ENCODE peak calls at places on chromosomes 6 and 20, in six cellular contexts. U is MCF 10A; I is left cardiac atrium; B is mesendoderm; S is effector memory CD4-positive, alpha-beta T cell; Y is activated gamma-delta T cell treated with Interleukin-2 at 50 U/mL for 16 hours. H is an unnamed sample.

GRCh38 chr6:111552241-111552744 is 53.4 kb downstream of the TRAF3IP2 start:
- DNase-seq in B (peak; percentile 95), S (no peak), I (peak; percentile 48), Y (no peak), U (peak; percentile 81), H (peak; percentile 50)

GRCh38 chr6:89372506-89372901 is 20.0 kb upstream of the UBE2J1 start:
- DNase-seq in I (no peak), S (no peak), B (no peak), Y (no peak), U (no peak), H (no peak)

GRCh38 chr6:12592634-12593033 is 123.9 kb upstream of the PHACTR1 start:
- DNase-seq in I (no peak), Y (no peak), B (peak; percentile 93), S (no peak), U (peak; percentile 31), H (no peak)

GRCh38 chr20:373171-373890 is 7.2 kb upstream of the TRIB3 start:
- DNase-seq in Y (no peak), S (no peak), U (peak; percentile 83), B (peak; percentile 94), I (no peak), H (no peak)

GRCh38 chr6:79538481-79538971 is 1.3 kb upstream of the LCA5 start:
- DNase-seq in U (peak; percentile 45), Y (no peak), S (no peak), I (no peak), B (peak; percentile 54), H (peak; percentile 42)

GRCh38 chr6:170000071-170000843 is 248.8 kb downstream of the ERMARD start:
- DNase-seq in S (no peak), I (no peak), U (no peak), B (no peak), Y (no peak), H (no peak)

GRCh38 chr6:155264704-155265320 is 999 bp downstream of the CLDN20 start:
- DNase-seq in Y (no peak), S (no peak), I (peak; percentile 24), B (no peak), U (peak; percentile 52), H (no peak)

GRCh38 chr6:53673138-53673801 is 7.7 kb upstream of the KLHL31 start:
- DNase-seq in I (no peak), Y (no peak), S (no peak), U (peak; percentile 86), B (peak; percentile 71), H (no peak)

GRCh38 chr6:54886932-54887584 is 40.5 kb downstream of the FAM83B start:
- DNase-seq in S (no peak), U (no peak), I (no peak), B (no peak), Y (no peak), H (no peak)

GRCh38 chr20:32858189-32858588 is 534 bp upstream of the EFCAB8 start:
- DNase-seq in Y (no peak), I (no peak), U (no peak), S (no peak), B (peak; percentile 26), H (no peak)

GRCh38 chr6:29858006-29858405 is 30.4 kb downstream of the HLA-G start:
- DNase-seq in U (no peak), Y (no peak), B (no peak), S (no peak), I (no peak), H (no peak)

GRCh38 chr20:6974819-6975218 is 207.3 kb downstream of the BMP2 start:
- DNase-seq in U (no peak), S (no peak), B (no peak), I (no peak), Y (no peak), H (no peak)

GRCh38 chr6:97068211-97068610 is 143.7 kb downstream of the KLHL32 start:
- DNase-seq in U (peak; percentile 11), I (no peak), B (no peak), Y (no peak), S (no peak), H (no peak)

GRCh38 chr20:25624500-25624939 is 706 bp upstream of the NANP start:
- DNase-seq in U (no peak), Y (no peak), I (no peak), S (no peak), B (no peak), H (no peak)

GRCh38 chr6:37657117-37657886 is 40.4 kb downstream of the MDGA1 start:
- DNase-seq in I (no peak), B (peak; percentile 68), U (peak; percentile 93), S (no peak), Y (no peak), H (peak; percentile 38)

GRCh38 chr6:26198626-26199056 is 111.4 kb downstream of the HFE start:
- DNase-seq in B (no peak), S (no peak), U (peak; percentile 49), Y (no peak), I (no peak), H (no peak)

GRCh38 chr6:53493635-53494025 is 51.3 kb downstream of the GCLC start:
- DNase-seq in S (no peak), I (no peak), Y (no peak), B (no peak), U (no peak), H (no peak)

GRCh38 chr20:52731086-52731485 is 241.1 kb upstream of the TSHZ2 start:
- DNase-seq in S (no peak), I (no peak), Y (no peak), B (peak; percentile 90), U (no peak), H (no peak)

GRCh38 chr6:8657522-8657921 is 222.2 kb upstream of the SLC35B3 start:
- DNase-seq in Y (no peak), B (no peak), I (no peak), U (no peak), S (no peak), H (no peak)

GRCh38 chr6:77458421-77458820 is 4.9 kb downstream of the HTR1B start:
- DNase-seq in S (no peak), Y (no peak), I (no peak), U (no peak), B (no peak), H (no peak)

GRCh38 chr6:164889980-164890379 is 419.4 kb downstream of the C6orf118 start:
- DNase-seq in S (no peak), B (no peak), Y (no peak), I (no peak), U (no peak), H (peak; percentile 57)

GRCh38 chr6:10746915-10747250 is 722 bp upstream of the TMEM14B start:
- DNase-seq in I (no peak), U (no peak), S (no peak), B (no peak), Y (no peak), H (no peak)

GRCh38 chr6:41222045-41222444 is 6.1 kb upstream of the TREML4 start:
- DNase-seq in I (no peak), Y (no peak), U (no peak), B (no peak), S (no peak), H (no peak)

GRCh38 chr20:9514461-9515210 is at the start of gene LAMP5:
- DNase-seq in S (no peak), I (peak; percentile 36), Y (no peak), U (no peak), B (peak; percentile 86), H (peak; percentile 15)

GRCh38 chr6:32843321-32843978 is 397 bp downstream of the PSMB8 start:
- DNase-seq in U (peak; percentile 5), B (no peak), S (no peak), Y (no peak), I (no peak), H (no peak)

GRCh38 chr20:8389381-8390368 is 257.6 kb downstream of the PLCB1 start:
- DNase-seq in I (no peak), Y (no peak), B (peak; percentile 25), S (no peak), U (peak; percentile 47), H (peak; percentile 44)

GRCh38 chr6:168676552-168677317 is 235.8 kb downstream of the SMOC2 start:
- DNase-seq in U (no peak), Y (no peak), B (peak; percentile 78), S (no peak), I (no peak), H (no peak)

GRCh38 chr20:50251383-50251748 is 60.7 kb downstream of the CEBPB start:
- DNase-seq in B (no peak), Y (no peak), S (no peak), I (no peak), U (no peak), H (no peak)

GRCh38 chr20:24017160-24017761 is 28.7 kb upstream of the GGTLC1 start:
- DNase-seq in B (no peak), S (no peak), I (no peak), Y (no peak), U (no peak), H (no peak)

GRCh38 chr20:36114707-36115106 is 39.8 kb upstream of the EPB41L1 start:
- DNase-seq in I (no peak), U (no peak), B (no peak), Y (no peak), S (no peak), H (no peak)

GRCh38 chr20:57794600-57795346 is 85.0 kb upstream of the PMEPA1 start:
- DNase-seq in U (no peak), I (no peak), Y (no peak), B (no peak), S (no peak), H (no peak)

GRCh38 chr6:156024339-156024738 is 568.7 kb upstream of the NOX3 start:
- DNase-seq in U (no peak), B (no peak), Y (no peak), I (no peak), S (no peak), H (no peak)

H was measured in cerebellum.